ENCODE peak calls at places on chromosomes 13 and 19, in ten cellular contexts. L is mesendoderm; X is choroid plexus epithelial cell; V is uterus; T is activated T-helper 1 cell treated with anti-CD3 and anti-CD28 coated beads, Interleukin-2, amount 50 U/mL, for 16 hours; S is H9; G is naive B cell; N is cerebellar cortex; H is stimulated activated naive CD4-positive, alpha-beta T cell; M is posterior vena cava. P is an unnamed sample.
A peak's percentile ranks its signal among the peaks of the same experiment; 100 is the strongest.

GRCh38 chr13:80337706-80338105 is 3.2 kb downstream of the SPRY2 start:
- DNase-seq in X (no peak), H (no peak), M (no peak), V (no peak), L (no peak), N (peak; percentile 59), S (no peak), T (no peak), G (no peak), P (peak; percentile 37)

GRCh38 chr19:6772028-6772865 is at the start of gene VAV1:
- DNase-seq in L (no peak), N (no peak), H (peak; percentile 80), V (no peak), G (peak; percentile 83), S (peak; percentile 46), X (no peak), T (peak; percentile 66), M (peak; percentile 92), P (peak; percentile 12)

GRCh38 chr13:86562876-86563275 is 763.7 kb upstream of the SLITRK6 start:
- DNase-seq in T (no peak), G (no peak), X (no peak), H (no peak), V (no peak), M (no peak), S (no peak), L (no peak), N (no peak), P (no peak)

GRCh38 chr13:41017153-41017552 is 2.0 kb downstream of the ELF1 start:
- DNase-seq in V (no peak), G (peak; percentile 28), L (no peak), S (no peak), T (no peak), H (peak; percentile 16), N (no peak), X (no peak), M (no peak), P (no peak)

GRCh38 chr19:50851620-50852019 is 3.1 kb upstream of the KLK3 start:
- DNase-seq in V (no peak), X (no peak), M (no peak), N (no peak), T (no peak), G (no peak), H (no peak), S (no peak), L (no peak), P (no peak)

GRCh38 chr13:78826936-78827335 is 168.0 kb upstream of the OBI1 start:
- DNase-seq in H (no peak), T (no peak), X (no peak), L (peak; percentile 40), N (peak; percentile 60), S (no peak), M (no peak), G (no peak), V (no peak), P (no peak)

GRCh38 chr19:32798201-32798600 is 71.4 kb downstream of the SLC7A9 start:
- DNase-seq in V (no peak), G (no peak), H (no peak), L (no peak), N (no peak), S (no peak), T (no peak), M (no peak), X (no peak), P (no peak)

GRCh38 chr19:1633269-1633606 is 19.2 kb downstream of the TCF3 start:
- DNase-seq in M (no peak), S (no peak), L (no peak), G (no peak), V (no peak), H (no peak), T (no peak), X (no peak), N (no peak), P (no peak)

GRCh38 chr13:98207411-98207810 is 30.3 kb upstream of the RNF113B start:
- DNase-seq in L (no peak), S (no peak), N (no peak), T (no peak), M (no peak), X (no peak), H (no peak), G (no peak), V (no peak), P (no peak)

GRCh38 chr19:18612051-18612771 is 459 bp upstream of the TMEM59L start:
- DNase-seq in S (no peak), M (no peak), X (no peak), V (no peak), L (no peak), N (no peak), H (no peak), G (no peak), T (no peak), P (no peak)

GRCh38 chr19:5667751-5668271 is 12.5 kb downstream of the MICOS13 start:
- DNase-seq in N (no peak), L (peak; percentile 96), M (no peak), T (no peak), G (no peak), S (peak; percentile 87), X (no peak), H (no peak), V (no peak), P (no peak)

GRCh38 chr13:28411859-28412353 is 83.0 kb downstream of the FLT1 start:
- DNase-seq in S (no peak), T (no peak), G (no peak), V (no peak), L (no peak), M (no peak), N (no peak), X (peak; percentile 34), H (no peak), P (peak; percentile 91)

GRCh38 chr13:21149568-21149967 is 26.8 kb downstream of the SKA3 start:
- DNase-seq in N (no peak), G (no peak), M (no peak), T (no peak), V (no peak), S (no peak), L (no peak), H (no peak), X (peak; percentile 29), P (no peak)

GRCh38 chr13:107992542-107992941 is 222.8 kb downstream of the LIG4 start:
- DNase-seq in N (no peak), V (no peak), S (no peak), H (no peak), L (no peak), G (no peak), X (peak; percentile 2), M (no peak), T (no peak), P (no peak)

GRCh38 chr19:2170219-2170618 is 6.5 kb downstream of the DOT1L start:
- DNase-seq in M (no peak), X (no peak), H (no peak), V (no peak), N (no peak), L (no peak), T (no peak), S (peak; percentile 28), G (no peak), P (no peak)

GRCh38 chr13:19810996-19811881 is 28.5 kb upstream of the PSPC1 start:
- DNase-seq in H (no peak), T (no peak), X (peak; percentile 67), M (no peak), S (no peak), L (peak; percentile 3), N (peak; percentile 10), V (no peak), G (no peak), P (no peak)

GRCh38 chr13:46676378-46676725 is 120.6 kb downstream of the ESD start:
- DNase-seq in T (no peak), M (no peak), L (no peak), N (no peak), G (no peak), H (no peak), X (no peak), S (no peak), V (no peak), P (no peak)

P was measured in dermis blood vessel endothelial cell.